ENCODE peak calls at places on chromosome 11, in ten cellular contexts. H is GM06990, S is neural progenitor cell, Y is Calu3, V is tibial artery, I is pancreas, U is fibroblast of the aortic adventitia, E is lung, X is HCT116, R is glutamatergic neuron. M is an unnamed sample.

GRCh38 chr11:35178862-35179261 is 39.9 kb downstream of the CD44 start:
- DNase-seq in H (no peak), S (no peak), Y (peak), V (no peak), I (no peak), U (peak), E (no peak), X (no peak), R (no peak), M (no peak)

GRCh38 chr11:132973686-132974085 is 558.6 kb downstream of the OPCML start:
- DNase-seq in H (no peak), S (no peak), Y (no peak), V (no peak), I (no peak), U (no peak), E (no peak), X (no peak), R (no peak), M (no peak)

GRCh38 chr11:94583885-94584500 is 16.8 kb downstream of the PIWIL4 start:
- DNase-seq in H (peak), S (no peak), Y (no peak), V (no peak), I (no peak), U (peak), E (no peak), X (no peak), R (no peak), M (no peak)

GRCh38 chr11:61680622-61681191 is 516 bp downstream of the DAGLA start:
- DNase-seq in H (no peak), S (no peak), Y (peak), V (no peak), I (peak), U (no peak), E (no peak), X (no peak), R (no peak), M (no peak)

GRCh38 chr11:68980776-68981065 is at the start of gene MRGPRD:
- DNase-seq in H (no peak), S (no peak), Y (no peak), V (no peak), I (no peak), U (no peak), E (no peak), X (no peak), R (no peak), M (no peak)

GRCh38 chr11:44028816-44029506 is 18.8 kb upstream of the ACCSL start:
- DNase-seq in H (no peak), S (no peak), Y (no peak), V (no peak), I (no peak), U (no peak), E (no peak), X (no peak), R (no peak), M (peak)

GRCh38 chr11:64218628-64219353 is 7.2 kb downstream of the TRPT1 start:
- DNase-seq in H (no peak), S (peak), Y (no peak), V (no peak), I (peak), U (no peak), E (no peak), X (no peak), R (no peak), M (no peak)

GRCh38 chr11:110907629-110908028 is 195.4 kb upstream of the ARHGAP20 start:
- DNase-seq in H (no peak), S (no peak), Y (peak), V (no peak), I (no peak), U (peak), E (peak), X (no peak), R (no peak), M (no peak)

GRCh38 chr11:120306519-120307242 is 18.4 kb upstream of the TLCD5 start:
- DNase-seq in H (no peak), S (peak), Y (peak), V (no peak), I (no peak), U (peak), E (no peak), X (peak), R (no peak), M (no peak)

GRCh38 chr11:36365937-36366336 is 69.8 kb downstream of the PRR5L start:
- DNase-seq in H (no peak), S (no peak), Y (no peak), V (no peak), I (no peak), U (peak), E (no peak), X (no peak), R (no peak), M (no peak)

GRCh38 chr11:92546089-92546488 is 321.5 kb downstream of the FAT3 start:
- DNase-seq in H (no peak), S (no peak), Y (no peak), V (no peak), I (no peak), U (no peak), E (no peak), X (no peak), R (no peak), M (no peak)

GRCh38 chr11:128824199-128825049 is 42.7 kb downstream of the KCNJ1 start:
- DNase-seq in H (no peak), S (no peak), Y (no peak), V (no peak), I (no peak), U (no peak), E (no peak), X (no peak), R (no peak), M (no peak)

GRCh38 chr11:27600656-27601055 is 94.1 kb upstream of the LIN7C start:
- DNase-seq in H (no peak), S (no peak), Y (no peak), V (no peak), I (no peak), U (no peak), E (no peak), X (no peak), R (no peak), M (no peak)

GRCh38 chr11:85810521-85810870 is 445 bp downstream of the SYTL2 start:
- DNase-seq in H (no peak), S (peak), Y (no peak), V (no peak), I (no peak), U (no peak), E (no peak), X (no peak), R (no peak), M (no peak)

GRCh38 chr11:6315811-6316425 is 4.4 kb downstream of the CAVIN3 start:
- DNase-seq in H (no peak), S (peak), Y (peak), V (peak), I (peak), U (peak), E (peak), X (peak), R (peak), M (peak)

GRCh38 chr11:18936002-18936673 is 3.1 kb downstream of the MRGPRX1 start:
- DNase-seq in H (no peak), S (no peak), Y (no peak), V (no peak), I (no peak), U (no peak), E (no peak), X (no peak), R (no peak), M (no peak)

GRCh38 chr11:27211370-27212127 is 151.5 kb downstream of the CCDC34 start:
- DNase-seq in H (no peak), S (no peak), Y (no peak), V (no peak), I (no peak), U (no peak), E (no peak), X (peak), R (peak), M (no peak)

GRCh38 chr11:37026326-37026725 is 428.3 kb upstream of the RAG2 start:
- DNase-seq in H (no peak), S (no peak), Y (no peak), V (no peak), I (no peak), U (no peak), E (no peak), X (no peak), R (no peak), M (no peak)

GRCh38 chr11:102664001-102664752 is 39.0 kb upstream of the MMP20 start:
- DNase-seq in H (no peak), S (peak), Y (peak), V (no peak), I (no peak), U (no peak), E (no peak), X (peak), R (no peak), M (no peak)

GRCh38 chr11:121250843-121251242 is 41.7 kb upstream of the SC5D start:
- DNase-seq in H (no peak), S (no peak), Y (no peak), V (no peak), I (no peak), U (no peak), E (no peak), X (no peak), R (no peak), M (no peak)

GRCh38 chr11:59528741-59529140 is 17.4 kb downstream of the OR4D9 start:
- DNase-seq in H (no peak), S (peak), Y (no peak), V (no peak), I (no peak), U (no peak), E (no peak), X (no peak), R (no peak), M (no peak)

GRCh38 chr11:130413383-130414106 is 14.9 kb downstream of the ADAMTS8 start:
- DNase-seq in H (no peak), S (no peak), Y (no peak), V (peak), I (no peak), U (peak), E (no peak), X (no peak), R (no peak), M (no peak)

GRCh38 chr11:122697636-122698167 is 42.2 kb downstream of the UBASH3B start:
- DNase-seq in H (peak), S (no peak), Y (no peak), V (no peak), I (no peak), U (peak), E (no peak), X (no peak), R (no peak), M (no peak)

GRCh38 chr11:72679869-72680268 is 5.6 kb upstream of the PDE2A start:
- DNase-seq in H (no peak), S (no peak), Y (no peak), V (no peak), I (no peak), U (no peak), E (no peak), X (no peak), R (no peak), M (no peak)

GRCh38 chr11:124693142-124693541 is 19.4 kb downstream of the SPA17 start:
- DNase-seq in H (no peak), S (no peak), Y (no peak), V (no peak), I (no peak), U (no peak), E (no peak), X (no peak), R (no peak), M (no peak)

GRCh38 chr11:76752321-76753175 is 30.6 kb upstream of the TSKU start:
- DNase-seq in H (no peak), S (no peak), Y (peak), V (peak), I (peak), U (peak), E (peak), X (no peak), R (no peak), M (no peak)

GRCh38 chr11:27467181-27467913 is 5.2 kb downstream of the LGR4 start:
- DNase-seq in H (no peak), S (no peak), Y (no peak), V (no peak), I (no peak), U (no peak), E (no peak), X (no peak), R (no peak), M (no peak)

GRCh38 chr11:32312206-32312817 is 123.0 kb downstream of the WT1 start:
- DNase-seq in H (no peak), S (no peak), Y (no peak), V (no peak), I (no peak), U (peak), E (no peak), X (no peak), R (no peak), M (no peak)

GRCh38 chr11:2466869-2467694 is 22.3 kb downstream of the KCNQ1 start:
- DNase-seq in H (no peak), S (no peak), Y (no peak), V (peak), I (no peak), U (no peak), E (no peak), X (no peak), R (no peak), M (no peak)

GRCh38 chr11:134404485-134405341 is 7.3 kb downstream of the B3GAT1 start:
- DNase-seq in H (no peak), S (no peak), Y (no peak), V (no peak), I (no peak), U (no peak), E (no peak), X (no peak), R (no peak), M (no peak)

GRCh38 chr11:2898366-2899079 is 12.9 kb upstream of the CDKN1C start:
- DNase-seq in H (no peak), S (no peak), Y (peak), V (peak), I (no peak), U (peak), E (peak), X (no peak), R (no peak), M (no peak)

GRCh38 chr11:103110406-103110805 is 1.2 kb downstream of the DYNC2H1 start:
- DNase-seq in H (no peak), S (no peak), Y (no peak), V (no peak), I (no peak), U (peak), E (no peak), X (no peak), R (no peak), M (no peak)

GRCh38 chr11:131468565-131468964 is 98.2 kb downstream of the NTM start:
- DNase-seq in H (no peak), S (no peak), Y (no peak), V (no peak), I (no peak), U (no peak), E (no peak), X (no peak), R (no peak), M (no peak)

GRCh38 chr11:14520902-14521151 is 641 bp upstream of the PSMA1 start:
- DNase-seq in H (no peak), S (no peak), Y (no peak), V (no peak), I (no peak), U (no peak), E (no peak), X (no peak), R (no peak), M (no peak)

GRCh38 chr11:118618115-118618990 is 10.9 kb downstream of the PHLDB1 start:
- DNase-seq in H (no peak), S (peak), Y (no peak), V (peak), I (peak), U (peak), E (no peak), X (no peak), R (peak), M (no peak)

GRCh38 chr11:76292583-76293188 is 86.4 kb upstream of the WNT11 start:
- DNase-seq in H (no peak), S (no peak), Y (no peak), V (no peak), I (no peak), U (no peak), E (no peak), X (no peak), R (no peak), M (no peak)

GRCh38 chr11:46446343-46446751 is 54.8 kb upstream of the CHRM4 start:
- DNase-seq in H (no peak), S (no peak), Y (no peak), V (no peak), I (no peak), U (peak), E (no peak), X (no peak), R (no peak), M (no peak)

GRCh38 chr11:114183041-114183511 is 113.1 kb upstream of the NNMT start:
- DNase-seq in H (no peak), S (no peak), Y (no peak), V (peak), I (no peak), U (no peak), E (no peak), X (no peak), R (peak), M (no peak)

GRCh38 chr11:131928992-131929391 is 558.6 kb downstream of the NTM start:
- DNase-seq in H (peak), S (peak), Y (no peak), V (no peak), I (no peak), U (no peak), E (no peak), X (no peak), R (no peak), M (no peak)

DNA sequence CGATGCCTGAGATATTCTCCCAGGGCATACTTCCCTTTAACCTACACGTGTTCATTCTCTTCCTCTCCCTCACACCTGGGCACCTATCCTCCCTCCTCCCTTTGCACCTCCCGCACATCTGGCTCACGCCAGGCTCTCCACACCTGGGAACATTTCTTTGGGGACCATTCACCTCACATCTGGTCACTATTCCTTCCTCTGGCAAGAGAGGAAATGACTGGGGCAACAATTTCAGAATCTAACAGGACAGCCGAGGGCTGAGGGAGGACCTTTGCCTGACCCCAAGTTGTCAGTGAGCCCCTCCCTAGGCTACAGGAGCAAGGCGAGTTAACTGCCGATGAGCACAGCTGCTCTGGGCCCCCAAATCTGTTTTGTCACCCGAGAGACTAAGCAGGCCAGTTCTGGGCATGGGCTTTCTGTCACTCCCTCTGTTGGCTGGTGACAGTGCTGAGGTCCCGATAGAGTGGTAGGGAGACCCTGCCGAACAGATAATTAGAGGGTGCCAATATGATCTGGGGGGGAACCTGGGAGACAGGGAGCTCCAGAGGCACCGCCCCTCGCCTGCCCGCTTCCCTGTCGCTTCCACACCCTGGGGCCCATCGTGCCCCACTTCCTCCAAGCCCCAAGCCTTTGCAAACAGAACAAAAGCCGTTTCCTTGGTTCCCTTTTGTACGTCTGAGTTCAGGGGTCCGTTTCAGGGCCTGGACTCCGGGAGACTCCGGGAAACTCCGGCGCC is 45.6 kb downstream of the EIF3F start:
- DNase-seq in H (no peak), S (no peak), Y (no peak), V (no peak), I (no peak), U (no peak), E (no peak), X (no peak), R (no peak), M (no peak)
- TF ChIP-seq CTCF in H (no peak), S (no peak), Y (no peak), V (no peak), I (no peak), U (no peak), E (no peak), X (no peak), R (no peak), M (no peak)

GRCh38 chr11:11894486-11894885 is 52.7 kb downstream of the USP47 start:
- DNase-seq in H (no peak), S (no peak), Y (no peak), V (no peak), I (no peak), U (no peak), E (no peak), X (no peak), R (no peak), M (no peak)

GRCh38 chr11:11898648-11899047 is 56.9 kb downstream of the USP47 start:
- DNase-seq in H (no peak), S (no peak), Y (no peak), V (no peak), I (no peak), U (no peak), E (no peak), X (no peak), R (no peak), M (no peak)

GRCh38 chr11:11899401-11899800 is 57.6 kb downstream of the USP47 start:
- DNase-seq in H (no peak), S (no peak), Y (no peak), V (no peak), I (no peak), U (no peak), E (no peak), X (no peak), R (no peak), M (no peak)

GRCh38 chr11:11895672-11896071 is 53.9 kb downstream of the USP47 start:
- DNase-seq in H (no peak), S (no peak), Y (no peak), V (no peak), I (no peak), U (peak), E (no peak), X (no peak), R (no peak), M (no peak)
- TF ChIP-seq CTCF in H (no peak), S (no peak), Y (peak), V (peak), I (no peak), U (peak), E (no peak), X (no peak), R (no peak), M (no peak)

GRCh38 chr11:9169595-9170295 is 78.3 kb upstream of the SCUBE2 start:
- DNase-seq in H (peak), S (no peak), Y (no peak), V (no peak), I (no peak), U (no peak), E (no peak), X (no peak), R (no peak), M (no peak)

GRCh38 chr11:9176136-9176535 is 84.7 kb upstream of the SCUBE2 start:
- DNase-seq in H (no peak), S (no peak), Y (no peak), V (no peak), I (no peak), U (no peak), E (no peak), X (no peak), R (no peak), M (no peak)

GRCh38 chr11:9176550-9176949 is 85.2 kb upstream of the SCUBE2 start:
- DNase-seq in H (no peak), S (no peak), Y (no peak), V (no peak), I (no peak), U (no peak), E (no peak), X (no peak), R (no peak), M (no peak)

GRCh38 chr11:9170450-9170849 is 79.1 kb upstream of the SCUBE2 start:
- DNase-seq in H (no peak), S (no peak), Y (no peak), V (no peak), I (no peak), U (peak), E (no peak), X (no peak), R (no peak), M (no peak)

DNA sequence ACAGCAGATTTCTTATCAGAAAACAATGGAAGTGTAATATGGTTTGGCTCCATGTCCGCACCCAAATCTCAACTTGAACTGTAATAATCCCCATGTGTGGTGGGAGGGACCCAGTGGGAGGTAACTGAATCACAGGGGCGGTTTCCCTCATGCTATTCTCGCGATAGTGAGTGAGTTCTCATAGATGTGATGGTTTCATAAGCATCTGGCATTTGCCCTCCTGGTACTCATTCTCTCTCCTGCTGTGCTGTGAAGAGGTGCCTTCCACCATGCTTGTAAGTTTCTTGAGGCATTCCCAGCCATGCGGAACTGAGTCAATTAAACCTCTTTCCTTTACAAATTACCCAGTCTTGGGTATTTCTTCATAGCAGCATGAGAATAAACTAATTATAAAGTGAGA is 81.0 kb upstream of the SCUBE2 start:
- DNase-seq in H (no peak), S (no peak), Y (no peak), V (no peak), I (no peak), U (no peak), E (no peak), X (no peak), R (no peak), M (no peak)
- TF ChIP-seq CTCF in H (no peak), S (no peak), Y (no peak), V (no peak), I (no peak), U (no peak), E (no peak), X (no peak), R (no peak), M (no peak)

DNA sequence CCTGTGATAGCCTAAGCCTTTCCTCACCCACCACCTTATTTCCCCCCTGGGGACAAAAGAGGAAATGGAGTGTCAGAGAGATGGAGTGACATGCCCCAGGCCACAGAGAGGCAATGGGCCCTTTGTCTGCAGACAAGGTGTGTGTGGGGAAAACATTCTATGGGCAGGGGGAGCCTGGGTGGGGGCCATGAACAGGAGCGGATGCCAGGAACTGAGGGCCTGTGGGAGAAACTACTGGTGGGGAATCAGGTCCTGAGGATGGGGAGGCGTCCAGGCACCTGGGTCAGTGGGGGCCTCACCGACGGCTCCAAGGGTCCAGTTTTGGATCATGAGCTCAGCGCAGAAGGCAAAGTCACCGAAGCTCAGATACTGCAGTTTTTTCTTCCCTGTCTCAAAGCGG is 3.0 kb downstream of the FIBP start:
- DNase-seq in H (no peak), S (no peak), Y (no peak), V (no peak), I (no peak), U (no peak), E (no peak), X (no peak), R (no peak), M (no peak)
- TF ChIP-seq CTCF in H (no peak), S (no peak), Y (no peak), V (no peak), I (no peak), U (no peak), E (no peak), X (no peak), R (no peak), M (no peak)